ENCODE peak calls at places on chromosomes 12 and 14, in ten cellular contexts. H, M, N, Y, A, L, B, I, P and D are unnamed samples.

GRCh38 chr12:6080149-6081045 is 44.1 kb downstream of the VWF start:
- DNase-seq in H (no peak), M (no peak), N (no peak), Y (no peak), A (no peak), L (no peak), B (no peak), I (no peak), P (no peak), D (no peak)

GRCh38 chr14:52266179-52266578 is 1.3 kb upstream of the PTGDR start:
- DNase-seq in H (no peak), M (peak; percentile 66), N (peak; percentile 98), Y (peak; percentile 75), A (no peak), L (peak; percentile 56), B (no peak), I (no peak), P (peak; percentile 21), D (no peak)

GRCh38 chr14:92589213-92589852 is 75.8 kb downstream of the RIN3 start:
- DNase-seq in H (no peak), M (peak; percentile 30), N (peak; percentile 66), Y (no peak), A (no peak), L (no peak), B (no peak), I (no peak), P (no peak), D (peak; percentile 24)

GRCh38 chr14:64746298-64747250 is 42.4 kb downstream of the PLEKHG3 start:
- DNase-seq in H (no peak), M (peak; percentile 37), N (no peak), Y (no peak), A (no peak), L (no peak), B (no peak), I (peak; percentile 25), P (no peak), D (no peak)

GRCh38 chr12:71865166-71865713 is 25.7 kb downstream of the TBC1D15 start:
- DNase-seq in H (no peak), M (peak; percentile 95), N (peak; percentile 95), Y (no peak), A (no peak), L (peak; percentile 83), B (no peak), I (peak; percentile 36), P (no peak), D (no peak)

GRCh38 chr14:98742001-98742400 is 530.0 kb downstream of the BCL11B start:
- DNase-seq in H (no peak), M (no peak), N (no peak), Y (no peak), A (no peak), L (no peak), B (no peak), I (no peak), P (no peak), D (no peak)

GRCh38 chr12:49233842-49234526 is 30.9 kb upstream of the TUBA1C start:
- DNase-seq in H (peak; percentile 81), M (peak; percentile 94), N (no peak), Y (peak; percentile 42), A (peak; percentile 44), L (no peak), B (peak; percentile 70), I (no peak), P (peak; percentile 73), D (no peak)

GRCh38 chr12:79421236-79421740 is 269.5 kb downstream of the PAWR start:
- DNase-seq in H (no peak), M (no peak), N (no peak), Y (no peak), A (no peak), L (no peak), B (no peak), I (peak; percentile 15), P (no peak), D (no peak)

GRCh38 chr14:26199599-26200370 is 398.0 kb downstream of the NOVA1 start:
- DNase-seq in H (no peak), M (peak; percentile 88), N (peak; percentile 91), Y (no peak), A (no peak), L (no peak), B (no peak), I (no peak), P (no peak), D (no peak)

GRCh38 chr14:26200675-26201074 is 397.2 kb downstream of the NOVA1 start:
- DNase-seq in H (no peak), M (peak; percentile 58), N (peak; percentile 78), Y (no peak), A (no peak), L (no peak), B (no peak), I (no peak), P (no peak), D (no peak)

GRCh38 chr14:26204362-26204953 is 393.4 kb downstream of the NOVA1 start:
- DNase-seq in H (no peak), M (no peak), N (no peak), Y (no peak), A (no peak), L (no peak), B (peak; percentile 15), I (peak; percentile 49), P (peak; percentile 24), D (no peak)

GRCh38 chr14:26206640-26207039 is 391.2 kb downstream of the NOVA1 start:
- DNase-seq in H (no peak), M (no peak), N (no peak), Y (no peak), A (no peak), L (no peak), B (no peak), I (no peak), P (no peak), D (no peak)

DNA sequence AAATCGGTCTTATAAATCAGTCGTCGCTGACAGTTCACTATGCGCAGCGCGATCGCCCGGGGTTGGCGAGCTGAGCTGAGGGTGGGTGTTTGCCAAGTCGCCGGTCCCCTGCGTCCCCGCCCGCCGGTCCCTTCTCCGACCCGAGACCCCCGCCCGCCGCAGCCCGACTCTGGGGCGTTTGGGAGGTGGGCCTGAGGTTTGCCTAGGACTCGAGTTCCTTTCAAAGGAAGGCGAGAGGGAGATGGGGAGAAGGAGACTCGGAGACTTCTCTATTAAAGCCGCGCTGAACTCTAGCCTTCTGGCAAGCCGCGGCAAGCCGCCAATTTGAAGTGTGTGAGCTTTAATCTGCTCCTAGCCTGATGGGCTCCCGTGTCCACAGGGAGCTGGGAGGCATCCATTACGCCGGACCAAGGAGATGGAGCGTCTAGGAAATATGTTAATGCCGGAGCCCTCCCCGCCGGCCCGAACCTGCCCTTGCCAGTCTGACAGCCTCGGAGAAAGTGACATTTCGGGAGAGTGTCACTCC is 392.8 kb downstream of the NOVA1 start:
- DNase-seq in H (peak; percentile 42), M (peak; percentile 14), N (peak; percentile 18), Y (peak; percentile 21), A (no peak), L (no peak), B (peak; percentile 23), I (peak; percentile 48), P (peak; percentile 60), D (peak; percentile 5)
- H3K4me3 ChIP-seq in H (no peak overlapping the region), M (peak overlapping the region; percentile 62), N (peak overlapping the region; percentile 25), Y (peak overlapping the region; percentile 56), A (no peak overlapping the region), L (no peak overlapping the region), B (peak overlapping the region; percentile 10), I (peak overlapping the region; percentile 65), P (peak overlapping the region; percentile 48), D (no peak overlapping the region)

GRCh38 chr14:77318006-77318553 is 2.6 kb downstream of the POMT2 start:
- DNase-seq in H (no peak), M (no peak), N (no peak), Y (no peak), A (no peak), L (no peak), B (no peak), I (no peak), P (peak; percentile 85), D (no peak)

GRCh38 chr14:77322209-77322902 is 1.5 kb downstream of the GSTZ1 start:
- DNase-seq in H (no peak), M (no peak), N (no peak), Y (no peak), A (no peak), L (no peak), B (no peak), I (no peak), P (no peak), D (no peak)

GRCh38 chr14:77319416-77319815 is 1.3 kb downstream of the POMT2 start:
- DNase-seq in H (no peak), M (no peak), N (no peak), Y (no peak), A (no peak), L (no peak), B (no peak), I (no peak), P (no peak), D (no peak)

GRCh38 chr14:77322951-77323350 is 2.1 kb downstream of the GSTZ1 start:
- DNase-seq in H (no peak), M (no peak), N (no peak), Y (no peak), A (no peak), L (no peak), B (no peak), I (no peak), P (no peak), D (no peak)

DNA sequence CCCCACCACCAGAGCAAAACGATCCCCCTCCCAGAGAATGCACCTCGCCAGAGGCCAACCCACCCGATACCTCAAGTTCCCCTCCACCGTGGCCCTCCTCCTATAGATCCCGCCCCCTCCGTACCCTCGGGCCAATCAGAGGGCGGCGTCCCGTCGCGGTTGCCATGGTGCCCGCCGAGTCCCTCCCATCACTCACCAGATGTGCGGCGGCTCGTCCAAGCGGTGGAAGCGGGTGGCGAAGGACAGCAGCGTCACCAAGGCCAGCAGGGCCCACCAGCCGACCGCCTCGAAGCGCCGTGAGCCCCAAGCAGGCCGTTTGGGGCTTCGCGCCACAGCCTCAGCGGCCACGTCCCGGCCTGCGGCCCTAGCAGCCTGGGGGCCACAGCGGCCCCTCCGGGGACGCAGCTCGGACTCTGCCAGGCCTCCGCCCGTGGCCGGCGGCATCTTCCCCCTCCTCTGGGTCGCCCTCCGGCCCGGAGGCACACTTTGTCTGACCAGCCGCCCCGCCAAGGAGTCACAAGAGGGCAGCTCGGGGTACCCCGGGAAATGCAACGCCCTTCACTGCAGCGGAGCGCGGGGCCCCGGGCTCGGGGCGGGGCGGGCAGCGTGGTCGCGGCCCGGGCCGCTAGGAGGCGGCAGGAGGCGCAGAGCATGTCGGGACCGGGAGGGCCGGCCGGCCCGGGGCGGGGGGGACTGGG is at the start of gene POMT2:
- DNase-seq in H (peak; percentile 96), M (peak; percentile 84), N (peak; percentile 81), Y (peak; percentile 94), A (peak; percentile 93), L (no peak), B (peak; percentile 96), I (peak; percentile 94), P (peak; percentile 97), D (peak; percentile 94)
- TF ChIP-seq CTCF in H (no peak), M (peak; percentile 19), N (no peak), Y (peak; percentile 52), A (peak; percentile 25), L (peak; percentile 13), B (peak; percentile 32), I (peak; percentile 33), P (peak; percentile 45), D (peak; percentile 32)

GRCh38 chr12:109625749-109626377 is 52.3 kb downstream of the MVK start:
- DNase-seq in H (no peak), M (no peak), N (no peak), Y (no peak), A (no peak), L (no peak), B (no peak), I (no peak), P (no peak), D (no peak)

GRCh38 chr12:109621864-109622485 is 48.4 kb downstream of the MVK start:
- DNase-seq in H (no peak), M (no peak), N (no peak), Y (no peak), A (no peak), L (no peak), B (no peak), I (no peak), P (no peak), D (no peak)

GRCh38 chr12:109626378-109627115 is 53.0 kb downstream of the MVK start:
- DNase-seq in H (no peak), M (no peak), N (no peak), Y (no peak), A (no peak), L (no peak), B (no peak), I (no peak), P (no peak), D (no peak)

GRCh38 chr12:109625131-109625559 is 51.6 kb downstream of the MVK start:
- DNase-seq in H (no peak), M (peak; percentile 40), N (peak; percentile 60), Y (no peak), A (peak; percentile 30), L (peak; percentile 14), B (no peak), I (no peak), P (peak; percentile 23), D (peak; percentile 50)

GRCh38 chr12:109624467-109624866 is 50.9 kb downstream of the MVK start:
- DNase-seq in H (no peak), M (no peak), N (no peak), Y (no peak), A (no peak), L (no peak), B (no peak), I (no peak), P (no peak), D (no peak)
- H3K4me3 ChIP-seq in H (no peak overlapping the region), M (no peak overlapping the region), N (no peak overlapping the region), Y (no peak overlapping the region), A (no peak overlapping the region), L (no peak overlapping the region), B (no peak overlapping the region), I (no peak overlapping the region), P (no peak overlapping the region), D (no peak overlapping the region)

DNA sequence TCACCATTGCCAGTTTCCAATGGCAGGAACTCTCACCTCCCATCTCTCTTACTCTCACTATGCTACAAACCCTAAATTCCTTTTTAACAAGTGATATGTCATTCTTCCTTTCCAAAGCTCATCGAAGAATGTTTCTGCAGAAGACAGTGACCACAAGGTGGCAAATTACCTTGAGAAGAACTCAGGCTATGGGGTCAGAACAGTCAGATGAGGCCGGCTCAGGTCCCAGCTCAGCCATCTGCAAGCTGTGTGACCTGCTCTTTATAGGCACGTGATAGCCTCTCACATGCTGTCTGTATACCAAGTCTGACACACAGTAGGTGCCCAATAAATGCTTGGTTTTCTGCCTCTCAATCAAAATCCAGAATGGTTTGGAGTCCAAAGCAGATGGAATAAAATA is 80.7 kb downstream of the FOXN3 start:
- DNase-seq in H (no peak), M (no peak), N (no peak), Y (no peak), A (no peak), L (no peak), B (no peak), I (no peak), P (no peak), D (peak; percentile 36)
- TF ChIP-seq CTCF in H (no peak), M (no peak), N (no peak), Y (no peak), A (peak; percentile 2), L (no peak), B (peak; percentile 7), I (no peak), P (no peak), D (peak; percentile 34)